ENCODE peak calls at places on chromosomes 13 and 19, in nine cellular contexts. R is activated CD4-positive, alpha-beta T cell treated with anti-CD3 and anti-CD28 coated beads, Interleukin-2, amount 50 U/mL, for 48 hours; G is left colon; O is SHP77; M is NCI-H1105; Q is putamen; U is IMR-90; V is progenitor cell of endocrine pancreas; P is breast epithelium. L is an unnamed sample.

GRCh38 chr13:50400035-50400726 is 384.9 kb downstream of the KCNRG start:
- DNase-seq in R (no peak), G (no peak), O (no peak), M (no peak), Q (peak), U (peak), V (no peak), P (no peak), L (no peak)

GRCh38 chr13:106197506-106197905 is 338.0 kb downstream of the EFNB2 start:
- DNase-seq in R (no peak), G (no peak), O (no peak), M (no peak), Q (no peak), U (no peak), V (no peak), P (no peak), L (no peak)

GRCh38 chr13:113777311-113778260 is 18.6 kb downstream of the TMEM255B start:
- DNase-seq in R (no peak), G (no peak), O (peak), M (no peak), Q (no peak), U (peak), V (peak), P (no peak), L (peak)

GRCh38 chr19:39171479-39172465 is 25.0 kb upstream of the NCCRP1 start:
- DNase-seq in R (no peak), G (no peak), O (no peak), M (no peak), Q (no peak), U (no peak), V (no peak), P (no peak), L (no peak)

GRCh38 chr19:13154241-13154778 is 4.1 kb downstream of the IER2 start:
- DNase-seq in R (peak), G (peak), O (peak), M (no peak), Q (peak), U (peak), V (peak), P (peak), L (peak)

GRCh38 chr19:5141278-5141925 is 172.5 kb downstream of the KDM4B start:
- DNase-seq in R (no peak), G (no peak), O (no peak), M (no peak), Q (no peak), U (peak), V (no peak), P (no peak), L (peak)

GRCh38 chr19:13164370-13165090 is 14.3 kb downstream of the IER2 start:
- DNase-seq in R (peak), G (peak), O (peak), M (no peak), Q (no peak), U (peak), V (peak), P (peak), L (peak)

GRCh38 chr13:99968521-99969367 is 2.8 kb downstream of the ZIC5 start:
- DNase-seq in R (no peak), G (no peak), O (no peak), M (no peak), Q (no peak), U (no peak), V (no peak), P (no peak), L (no peak)

GRCh38 chr19:21608571-21608970 is 103.2 kb downstream of the ZNF429 start:
- DNase-seq in R (no peak), G (no peak), O (no peak), M (no peak), Q (no peak), U (no peak), V (no peak), P (no peak), L (no peak)

GRCh38 chr13:108365255-108365654 is 95.7 kb downstream of the TNFSF13B start:
- DNase-seq in R (no peak), G (no peak), O (no peak), M (no peak), Q (no peak), U (no peak), V (no peak), P (no peak), L (no peak)

GRCh38 chr19:996051-996838 is 4.0 kb upstream of the GRIN3B start:
- DNase-seq in R (peak), G (peak), O (peak), M (peak), Q (no peak), U (peak), V (no peak), P (no peak), L (peak)

GRCh38 chr13:102394158-102395053 is 7.4 kb downstream of the FGF14 start:
- DNase-seq in R (peak), G (peak), O (peak), M (peak), Q (peak), U (peak), V (peak), P (peak), L (peak)

GRCh38 chr13:114228176-114228575 is 6.5 kb upstream of the CDC16 start:
- DNase-seq in R (no peak), G (no peak), O (no peak), M (no peak), Q (no peak), U (no peak), V (no peak), P (no peak), L (no peak)

GRCh38 chr19:6457958-6458694 is 1.5 kb downstream of the SLC25A23 start:
- DNase-seq in R (no peak), G (no peak), O (no peak), M (no peak), Q (no peak), U (no peak), V (no peak), P (no peak), L (no peak)

L was measured in RWPE1.